ENCODE peak calls at places on chromosomes 4 and X, in five cellular contexts. Q is IMR-90, V is astrocyte, N is pancreas, I is nephron progenitor cell. H is an unnamed sample.

GRCh38 chrX:1685460-1685859 is 70.6 kb downstream of the ASMT start:
- DNase-seq in N (no peak), V (no peak), Q (no peak), I (no peak), H (no peak)

GRCh38 chr4:122539861-122540465 is 80.9 kb downstream of the IL21 start:
- DNase-seq in I (no peak), Q (peak), V (peak), N (no peak), H (no peak)

GRCh38 chrX:1581132-1581531 is 10.3 kb upstream of the AKAP17A start:
- DNase-seq in I (peak), V (no peak), N (no peak), Q (no peak), H (peak)

GRCh38 chrX:101117701-101118100 is 19.7 kb downstream of the CENPI start:
- DNase-seq in V (no peak), I (no peak), N (no peak), Q (peak), H (no peak)

GRCh38 chr4:168409089-168409801 is 71.0 kb downstream of the DDX60L start:
- DNase-seq in I (no peak), N (no peak), Q (peak), V (peak), H (peak)

GRCh38 chr4:13559414-13559813 is 15.1 kb upstream of the NKX3-2 start:
- DNase-seq in I (no peak), V (peak), Q (peak), N (no peak), H (peak)

GRCh38 chr4:183905081-183905592 is at the start of gene STOX2:
- DNase-seq in N (peak), I (peak), V (peak), Q (peak), H (no peak)

GRCh38 chr4:146224331-146224966 is 10.1 kb downstream of the REELD1 start:
- DNase-seq in V (no peak), Q (peak), I (no peak), N (no peak), H (no peak)

GRCh38 chr4:1928356-1929235 is 57.4 kb downstream of the NSD2 start:
- DNase-seq in I (no peak), Q (peak), V (peak), N (no peak), H (no peak)

GRCh38 chr4:165060938-165061337 is 7.3 kb downstream of the TRIM75 start:
- DNase-seq in N (no peak), I (no peak), V (no peak), Q (no peak), H (no peak)

GRCh38 chr4:16669036-16669435 is 229.4 kb downstream of the LDB2 start:
- DNase-seq in I (no peak), N (no peak), V (no peak), Q (peak), H (no peak)

GRCh38 chrX:69291111-69291510 is 125.9 kb upstream of the PJA1 start:
- DNase-seq in I (no peak), N (no peak), V (no peak), Q (no peak), H (no peak)

GRCh38 chrX:72003811-72004750 is 93.4 kb downstream of the NHSL2 start:
- DNase-seq in I (peak), N (no peak), V (peak), Q (no peak), H (no peak)

GRCh38 chr4:138616775-138617174 is 374.6 kb upstream of the SLC7A11 start:
- DNase-seq in V (peak), I (no peak), Q (peak), N (no peak), H (no peak)

GRCh38 chr4:1542516-1543320 is 136.5 kb upstream of the NKX1-1 start:
- DNase-seq in V (no peak), Q (no peak), I (no peak), N (no peak), H (no peak)

GRCh38 chr4:6924361-6924779 is 14.7 kb downstream of the TBC1D14 start:
- DNase-seq in N (no peak), V (no peak), I (no peak), Q (no peak), H (no peak)
- TF ChIP-seq CTCF in N (no peak), V (no peak), I (no peak), Q (no peak), H (no peak)

GRCh38 chr4:84482564-84483563 is 16.2 kb downstream of the NKX6-1 start:
- DNase-seq in Q (no peak), V (no peak), I (no peak), N (peak), H (no peak)
- TF ChIP-seq CTCF in Q (peak), V (peak), I (peak), N (no peak), H (peak)

DNA sequence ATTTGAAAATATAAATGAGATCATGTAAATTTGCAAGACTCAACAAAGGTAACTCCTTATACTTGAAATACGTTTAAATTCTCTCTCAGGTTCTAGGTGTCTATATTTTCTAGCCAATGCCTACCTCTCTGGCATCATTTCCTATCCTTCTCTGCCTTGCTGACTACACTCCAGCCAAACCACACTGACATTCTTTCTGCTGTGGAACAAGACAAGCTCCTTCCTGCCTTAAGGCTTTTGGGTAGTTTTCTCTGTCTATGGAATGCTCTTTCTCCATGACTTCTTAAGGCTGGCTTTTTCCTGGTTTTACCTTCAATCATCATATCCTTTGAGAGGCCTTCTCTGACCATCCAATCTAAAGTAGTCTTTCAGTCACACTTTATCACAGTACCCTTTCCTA is 201.0 kb downstream of the SPRY1 start:
- DNase-seq in N (no peak), Q (peak), V (peak), I (no peak), H (peak)
- TF ChIP-seq CTCF in N (no peak), Q (no peak), V (no peak), I (no peak), H (no peak)

GRCh38 chr4:87543835-87544461 is 14.8 kb upstream of the SPARCL1 start:
- DNase-seq in I (no peak), N (no peak), V (peak), Q (peak), H (peak)
- TF ChIP-seq CTCF in I (peak), N (no peak), V (peak), Q (peak), H (peak)

GRCh38 chr4:5893013-5893580 is at the start of gene CRMP1:
- DNase-seq in Q (no peak), N (no peak), V (no peak), I (peak), H (no peak)
- TF ChIP-seq CTCF in Q (no peak), N (no peak), V (no peak), I (no peak), H (no peak)

GRCh38 chrX:125203737-125204578 is 115.7 kb upstream of the TEX13C start:
- DNase-seq in Q (no peak), N (peak), I (peak), V (no peak), H (no peak)

GRCh38 chrX:125203379-125203736 is 116.3 kb upstream of the TEX13C start:
- DNase-seq in N (peak), V (no peak), Q (no peak), I (peak), H (no peak)

GRCh38 chrX:125205918-125206665 is 113.6 kb upstream of the TEX13C start:
- DNase-seq in Q (no peak), N (no peak), V (no peak), I (peak), H (no peak)

GRCh38 chrX:125202486-125203378 is 116.9 kb upstream of the TEX13C start:
- DNase-seq in V (no peak), Q (no peak), N (no peak), I (peak), H (no peak)

GRCh38 chrX:125205084-125205917 is 114.4 kb upstream of the TEX13C start:
- DNase-seq in N (peak), I (peak), V (no peak), Q (no peak), H (no peak)
- TF ChIP-seq CTCF in N (no peak), I (peak), V (no peak), Q (no peak), H (no peak)

GRCh38 chr4:97548943-97549583 is 594.2 kb downstream of the STPG2 start:
- DNase-seq in N (no peak), I (no peak), V (no peak), Q (no peak), H (no peak)
- TF ChIP-seq CTCF in N (no peak), I (no peak), V (no peak), Q (no peak), H (no peak)

DNA sequence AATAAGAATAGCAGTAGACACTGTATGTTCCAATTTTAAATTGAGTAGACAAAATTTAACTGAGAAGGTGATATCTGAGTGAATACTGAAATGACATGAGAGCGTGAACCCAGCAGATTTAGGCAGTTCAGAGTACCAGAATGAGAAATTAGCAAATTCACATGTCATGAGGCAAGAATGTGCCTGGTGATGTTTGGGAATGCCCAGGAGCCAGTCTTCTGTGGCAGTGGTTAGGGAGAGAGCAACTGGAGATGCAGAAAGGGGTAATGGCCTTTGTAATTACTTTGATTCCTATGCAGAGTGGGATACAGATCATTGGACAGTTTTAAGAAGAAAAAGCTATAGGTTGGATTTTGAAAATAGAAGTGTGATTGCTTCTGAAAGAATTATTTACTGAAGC is 621.9 kb downstream of the TECRL start:
- DNase-seq in V (no peak), N (no peak), I (no peak), Q (no peak), H (no peak)
- TF ChIP-seq CTCF in V (no peak), N (no peak), I (no peak), Q (no peak), H (no peak)

GRCh38 chr4:89486673-89487072 is 179.1 kb upstream of the GPRIN3 start:
- DNase-seq in I (no peak), N (no peak), V (no peak), Q (no peak), H (no peak)

GRCh38 chr4:89489338-89489771 is 181.8 kb upstream of the GPRIN3 start:
- DNase-seq in N (no peak), V (no peak), Q (no peak), I (no peak), H (no peak)

GRCh38 chr4:89482248-89482647 is 174.6 kb upstream of the GPRIN3 start:
- DNase-seq in I (no peak), Q (peak), V (peak), N (no peak), H (peak)

GRCh38 chr4:89482926-89483595 is 175.5 kb upstream of the GPRIN3 start:
- DNase-seq in V (no peak), N (no peak), I (no peak), Q (no peak), H (no peak)

GRCh38 chr4:89486042-89486441 is 178.4 kb upstream of the GPRIN3 start:
- DNase-seq in V (peak), N (no peak), I (no peak), Q (peak), H (peak)
- TF ChIP-seq CTCF in V (peak), N (no peak), I (no peak), Q (peak), H (peak)

H was measured in HFFc6.